ENCODE peak calls at places on chromosomes 16 and 17, in eight cellular contexts. One of them, this sample, is unnamed.

GRCh38 chr16:77943770-77944169 is 78.6 kb upstream of the CLEC3A start:
- DNase-seq in ascending aorta: no peak
- DNase-seq in H1: no peak
- DNase-seq in kidney epithelial cell: no peak
- DNase-seq in GM13976: no peak
- DNase-seq in fibroblast of the aortic adventitia: no peak
- DNase-seq in fibroblast of lung: no peak
- DNase-seq in nephron progenitor cell: no peak
- DNase-seq in this sample: no peak

GRCh38 chr17:75370288-75370687 is 35.2 kb downstream of the GRB2 start:
- DNase-seq in kidney epithelial cell: no peak
- DNase-seq in fibroblast of lung: no peak
- DNase-seq in GM13976: no peak
- DNase-seq in ascending aorta: peak; percentile 83
- DNase-seq in nephron progenitor cell: no peak
- DNase-seq in fibroblast of the aortic adventitia: no peak
- DNase-seq in H1: no peak
- DNase-seq in this sample: no peak

GRCh38 chr17:31674717-31675349 is 184.2 kb downstream of the COPRS start:
- DNase-seq in fibroblast of the aortic adventitia: peak; percentile 71
- DNase-seq in nephron progenitor cell: no peak
- DNase-seq in ascending aorta: no peak
- DNase-seq in kidney epithelial cell: peak; percentile 66
- DNase-seq in fibroblast of lung: peak; percentile 53
- DNase-seq in H1: no peak
- DNase-seq in GM13976: no peak
- DNase-seq in this sample: peak; percentile 80

GRCh38 chr16:85986931-85987749 is 88.2 kb downstream of the IRF8 start:
- DNase-seq in nephron progenitor cell: peak; percentile 56
- DNase-seq in fibroblast of lung: no peak
- DNase-seq in GM13976: peak; percentile 84
- DNase-seq in fibroblast of the aortic adventitia: no peak
- DNase-seq in ascending aorta: no peak
- DNase-seq in kidney epithelial cell: no peak
- DNase-seq in H1: peak; percentile 72
- DNase-seq in this sample: no peak

GRCh38 chr17:48066192-48066591 is 18.0 kb downstream of the NFE2L1 start:
- DNase-seq in nephron progenitor cell: no peak
- DNase-seq in fibroblast of the aortic adventitia: no peak
- DNase-seq in GM13976: no peak
- DNase-seq in kidney epithelial cell: no peak
- DNase-seq in ascending aorta: no peak
- DNase-seq in H1: no peak
- DNase-seq in fibroblast of lung: no peak
- DNase-seq in this sample: no peak

GRCh38 chr16:27264151-27264550 is 4.4 kb downstream of the NSMCE1 start:
- DNase-seq in fibroblast of the aortic adventitia: peak; percentile 71
- DNase-seq in ascending aorta: no peak
- DNase-seq in nephron progenitor cell: no peak
- DNase-seq in H1: no peak
- DNase-seq in GM13976: no peak
- DNase-seq in kidney epithelial cell: peak; percentile 73
- DNase-seq in fibroblast of lung: peak; percentile 65
- DNase-seq in this sample: peak; percentile 70

GRCh38 chr17:66727634-66728570 is 107.0 kb upstream of the CACNG5 start:
- DNase-seq in ascending aorta: no peak
- DNase-seq in GM13976: peak; percentile 82
- DNase-seq in nephron progenitor cell: peak; percentile 70
- DNase-seq in kidney epithelial cell: no peak
- DNase-seq in fibroblast of the aortic adventitia: peak; percentile 56
- DNase-seq in fibroblast of lung: peak; percentile 50
- DNase-seq in H1: peak; percentile 78
- DNase-seq in this sample: peak; percentile 50

GRCh38 chr17:17463821-17464220 is 13.0 kb upstream of the MED9 start:
- DNase-seq in nephron progenitor cell: no peak
- DNase-seq in H1: no peak
- DNase-seq in kidney epithelial cell: no peak
- DNase-seq in ascending aorta: no peak
- DNase-seq in fibroblast of lung: no peak
- DNase-seq in GM13976: no peak
- DNase-seq in fibroblast of the aortic adventitia: no peak
- DNase-seq in this sample: no peak

GRCh38 chr16:11405331-11406176 is 60.3 kb downstream of the RMI2 start:
- DNase-seq in ascending aorta: no peak
- DNase-seq in GM13976: peak; percentile 75
- DNase-seq in kidney epithelial cell: no peak
- DNase-seq in fibroblast of lung: peak; percentile 13
- DNase-seq in H1: peak; percentile 93
- DNase-seq in fibroblast of the aortic adventitia: no peak
- DNase-seq in nephron progenitor cell: peak; percentile 52
- DNase-seq in this sample: no peak

GRCh38 chr16:27179500-27180072 is 23.7 kb upstream of the KDM8 start:
- DNase-seq in fibroblast of lung: peak; percentile 66
- DNase-seq in kidney epithelial cell: no peak
- DNase-seq in nephron progenitor cell: peak; percentile 86
- DNase-seq in GM13976: peak; percentile 87
- DNase-seq in H1: peak; percentile 96
- DNase-seq in fibroblast of the aortic adventitia: peak; percentile 75
- DNase-seq in ascending aorta: peak; percentile 91
- DNase-seq in this sample: peak; percentile 38

GRCh38 chr16:84881702-84882521 is 62.1 kb downstream of the CRISPLD2 start:
- DNase-seq in ascending aorta: no peak
- DNase-seq in GM13976: no peak
- DNase-seq in fibroblast of lung: peak; percentile 95
- DNase-seq in nephron progenitor cell: no peak
- DNase-seq in fibroblast of the aortic adventitia: peak; percentile 92
- DNase-seq in H1: no peak
- DNase-seq in kidney epithelial cell: peak; percentile 66
- DNase-seq in this sample: peak; percentile 93

GRCh38 chr17:33049781-33050414 is 58.3 kb downstream of the SPACA3 start:
- DNase-seq in fibroblast of lung: peak; percentile 57
- DNase-seq in ascending aorta: no peak
- DNase-seq in fibroblast of the aortic adventitia: peak; percentile 60
- DNase-seq in H1: peak; percentile 81
- DNase-seq in kidney epithelial cell: no peak
- DNase-seq in nephron progenitor cell: peak; percentile 64
- DNase-seq in GM13976: peak; percentile 75
- DNase-seq in this sample: peak; percentile 21

DNA sequence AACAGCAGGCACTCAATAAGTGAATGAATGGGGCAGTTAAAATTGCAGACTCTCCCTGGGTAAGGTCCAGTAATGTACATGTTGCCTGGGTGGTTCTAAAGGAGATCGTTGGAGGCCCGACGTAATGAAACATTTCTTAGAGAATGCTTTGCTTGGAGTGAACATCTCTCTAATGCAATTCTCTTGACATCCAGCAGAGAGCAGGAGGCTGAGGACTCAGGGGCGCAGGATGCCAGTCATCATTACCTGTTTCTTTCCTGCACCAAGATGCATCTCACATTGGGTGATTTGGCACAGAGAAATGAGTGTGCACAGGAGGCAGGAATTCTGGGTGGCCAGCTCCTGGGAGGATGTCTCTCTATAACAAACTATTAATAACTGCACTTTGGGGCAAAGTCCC is 130.3 kb upstream of the RBBP6 start:
- DNase-seq in nephron progenitor cell: no peak
- DNase-seq in kidney epithelial cell: no peak
- DNase-seq in ascending aorta: no peak
- DNase-seq in fibroblast of lung: no peak
- DNase-seq in GM13976: peak; percentile 35
- DNase-seq in H1: no peak
- DNase-seq in fibroblast of the aortic adventitia: no peak
- DNase-seq in this sample: no peak
- TF ChIP-seq CTCF in nephron progenitor cell: peak; percentile 20
- TF ChIP-seq CTCF in kidney epithelial cell: no peak
- TF ChIP-seq CTCF in ascending aorta: no peak
- TF ChIP-seq CTCF in fibroblast of lung: no peak
- TF ChIP-seq CTCF in GM13976: no peak
- TF ChIP-seq CTCF in H1: peak; percentile 50
- TF ChIP-seq CTCF in fibroblast of the aortic adventitia: no peak
- TF ChIP-seq CTCF in this sample: no peak

GRCh38 chr16:715448-716249 is 731 bp downstream of the METRN start:
- DNase-seq in kidney epithelial cell: no peak
- DNase-seq in H1: no peak
- DNase-seq in fibroblast of the aortic adventitia: no peak
- DNase-seq in nephron progenitor cell: peak; percentile 73
- DNase-seq in ascending aorta: no peak
- DNase-seq in GM13976: peak; percentile 63
- DNase-seq in fibroblast of lung: peak; percentile 18
- DNase-seq in this sample: no peak
- TF ChIP-seq CTCF in kidney epithelial cell: no peak
- TF ChIP-seq CTCF in H1: no peak
- TF ChIP-seq CTCF in fibroblast of the aortic adventitia: no peak
- TF ChIP-seq CTCF in nephron progenitor cell: no peak
- TF ChIP-seq CTCF in ascending aorta: no peak
- TF ChIP-seq CTCF in GM13976: peak; percentile 33
- TF ChIP-seq CTCF in fibroblast of lung: no peak
- TF ChIP-seq CTCF in this sample: peak; percentile 60

GRCh38 chr16:57623251-57624043 is 5.0 kb upstream of the ADGRG1 start:
- DNase-seq in nephron progenitor cell: no peak
- DNase-seq in fibroblast of lung: peak; percentile 38
- DNase-seq in H1: peak; percentile 64
- DNase-seq in fibroblast of the aortic adventitia: no peak
- DNase-seq in ascending aorta: no peak
- DNase-seq in GM13976: no peak
- DNase-seq in kidney epithelial cell: no peak
- DNase-seq in this sample: no peak
- TF ChIP-seq CTCF in nephron progenitor cell: no peak
- TF ChIP-seq CTCF in fibroblast of lung: no peak
- TF ChIP-seq CTCF in H1: no peak
- TF ChIP-seq CTCF in fibroblast of the aortic adventitia: no peak
- TF ChIP-seq CTCF in ascending aorta: no peak
- TF ChIP-seq CTCF in GM13976: no peak
- TF ChIP-seq CTCF in kidney epithelial cell: no peak
- TF ChIP-seq CTCF in this sample: no peak

GRCh38 chr16:48538746-48539484 is 71.1 kb downstream of the N4BP1 start:
- DNase-seq in fibroblast of lung: no peak
- DNase-seq in nephron progenitor cell: peak; percentile 32
- DNase-seq in fibroblast of the aortic adventitia: no peak
- DNase-seq in ascending aorta: no peak
- DNase-seq in H1: peak; percentile 61
- DNase-seq in GM13976: peak; percentile 39
- DNase-seq in kidney epithelial cell: no peak
- DNase-seq in this sample: no peak
- TF ChIP-seq CTCF in fibroblast of lung: peak; percentile 33
- TF ChIP-seq CTCF in nephron progenitor cell: peak; percentile 27
- TF ChIP-seq CTCF in fibroblast of the aortic adventitia: peak; percentile 45
- TF ChIP-seq CTCF in ascending aorta: peak; percentile 10
- TF ChIP-seq CTCF in H1: peak; percentile 70
- TF ChIP-seq CTCF in GM13976: no peak
- TF ChIP-seq CTCF in kidney epithelial cell: peak; percentile 62
- TF ChIP-seq CTCF in this sample: peak; percentile 35

GRCh38 chr16:58506241-58507194 is 6.6 kb downstream of the NDRG4 start:
- DNase-seq in nephron progenitor cell: no peak
- DNase-seq in GM13976: peak; percentile 15
- DNase-seq in fibroblast of lung: no peak
- DNase-seq in H1: no peak
- DNase-seq in kidney epithelial cell: no peak
- DNase-seq in ascending aorta: peak; percentile 52
- DNase-seq in fibroblast of the aortic adventitia: no peak
- DNase-seq in this sample: no peak
- TF ChIP-seq CTCF in nephron progenitor cell: no peak
- TF ChIP-seq CTCF in GM13976: no peak
- TF ChIP-seq CTCF in fibroblast of lung: no peak
- TF ChIP-seq CTCF in H1: peak; percentile 10
- TF ChIP-seq CTCF in kidney epithelial cell: no peak
- TF ChIP-seq CTCF in ascending aorta: no peak
- TF ChIP-seq CTCF in fibroblast of the aortic adventitia: no peak
- TF ChIP-seq CTCF in this sample: peak; percentile 27

DNA sequence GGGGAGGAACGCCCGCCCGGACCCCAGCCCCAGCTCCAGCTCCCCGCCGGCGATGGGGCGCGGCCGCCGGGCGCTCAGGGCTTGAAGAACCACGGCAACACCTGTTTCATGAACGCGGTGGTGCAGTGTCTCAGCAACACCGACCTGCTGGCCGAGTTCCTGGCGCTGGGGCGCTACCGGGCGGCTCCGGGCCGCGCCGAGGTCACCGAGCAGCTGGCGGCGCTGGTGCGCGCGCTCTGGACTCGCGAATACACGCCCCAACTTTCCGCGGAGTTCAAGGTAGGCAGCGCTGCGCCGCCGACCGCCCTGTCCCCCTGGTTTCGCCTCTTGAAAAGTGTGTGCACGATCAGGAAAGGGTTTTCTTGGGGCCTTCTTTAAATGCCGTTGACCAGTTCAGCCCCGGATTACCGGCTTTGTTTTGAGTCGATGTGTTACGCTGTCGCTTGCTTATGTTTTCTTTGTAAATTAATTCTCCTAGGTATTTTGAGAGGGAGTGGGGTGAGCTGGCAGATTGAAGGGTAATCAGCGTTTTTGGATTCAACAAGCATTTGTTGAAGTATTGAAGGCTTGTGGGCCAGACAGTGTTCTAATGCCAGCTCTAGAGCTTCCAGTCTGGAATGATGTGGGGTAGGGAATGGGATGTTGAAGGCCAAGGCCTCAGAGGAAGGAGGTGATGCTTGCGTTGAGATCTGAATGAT is 690 bp downstream of the USP43 start:
- DNase-seq in ascending aorta: no peak
- DNase-seq in fibroblast of lung: no peak
- DNase-seq in H1: peak; percentile 76
- DNase-seq in nephron progenitor cell: peak; percentile 69
- DNase-seq in GM13976: peak; percentile 55
- DNase-seq in fibroblast of the aortic adventitia: no peak
- DNase-seq in kidney epithelial cell: no peak
- DNase-seq in this sample: no peak
- TF ChIP-seq CTCF in ascending aorta: no peak
- TF ChIP-seq CTCF in fibroblast of lung: no peak
- TF ChIP-seq CTCF in H1: peak; percentile 4
- TF ChIP-seq CTCF in nephron progenitor cell: no peak
- TF ChIP-seq CTCF in GM13976: no peak
- TF ChIP-seq CTCF in fibroblast of the aortic adventitia: no peak
- TF ChIP-seq CTCF in kidney epithelial cell: no peak
- TF ChIP-seq CTCF in this sample: no peak

DNA sequence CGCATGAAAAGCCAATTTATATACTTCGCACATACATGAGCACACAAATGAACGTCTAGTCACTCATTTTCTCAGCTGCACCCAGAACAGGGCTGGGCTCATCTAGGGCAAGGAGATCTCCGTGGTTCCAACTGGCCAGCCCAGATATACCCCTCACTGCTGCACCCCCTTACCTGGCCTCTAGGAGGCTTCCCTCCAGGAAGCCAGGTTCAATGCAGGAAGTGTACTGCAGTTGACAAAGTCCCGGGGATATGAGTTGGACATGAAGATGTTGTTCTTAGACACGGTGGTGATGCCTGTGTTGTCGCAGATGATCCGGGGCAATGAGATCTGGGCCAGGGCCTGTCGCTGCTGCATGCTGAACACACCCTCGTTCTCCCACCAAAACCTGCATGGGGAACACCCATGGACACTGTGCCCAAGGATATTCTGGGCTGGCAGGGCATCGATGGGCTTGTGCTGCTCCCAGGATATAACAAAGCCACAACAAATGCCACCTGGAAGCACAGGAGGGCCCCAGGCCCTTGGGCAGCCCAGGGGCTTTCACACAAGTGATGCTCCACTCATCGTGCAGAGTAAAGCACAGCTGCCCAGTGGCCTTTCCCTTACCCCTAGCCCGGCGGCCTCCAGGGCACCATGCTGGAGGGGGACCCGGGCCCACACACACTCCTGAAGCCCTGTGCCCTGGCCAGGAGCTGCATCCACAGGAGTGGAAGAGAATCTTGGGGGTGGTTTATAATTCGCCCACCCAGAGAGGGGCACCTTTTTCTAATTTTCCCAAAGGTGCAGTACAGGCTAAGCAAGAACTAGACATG is 10.1 kb downstream of the MPO start:
- DNase-seq in ascending aorta: no peak
- DNase-seq in fibroblast of lung: no peak
- DNase-seq in kidney epithelial cell: no peak
- DNase-seq in H1: peak; percentile 54
- DNase-seq in GM13976: no peak
- DNase-seq in fibroblast of the aortic adventitia: no peak
- DNase-seq in nephron progenitor cell: no peak
- DNase-seq in this sample: no peak
- TF ChIP-seq CTCF in ascending aorta: no peak
- TF ChIP-seq CTCF in fibroblast of lung: no peak
- TF ChIP-seq CTCF in kidney epithelial cell: peak; percentile 10
- TF ChIP-seq CTCF in H1: peak; percentile 65
- TF ChIP-seq CTCF in GM13976: no peak
- TF ChIP-seq CTCF in fibroblast of the aortic adventitia: peak; percentile 22
- TF ChIP-seq CTCF in nephron progenitor cell: no peak
- TF ChIP-seq CTCF in this sample: peak; percentile 33

This sample was measured in HFFc6.